ENCODE peak calls at places on chromosomes 4 and X, in eight cellular contexts. P is DMS153, Y is AG08396, X is NCI-H446 treated with DMSO at 0.1 percent for 48 hours, H is stromal cell of bone marrow, I is HFF-Myc, N is NCI-H1105, U is epithelial cell of esophagus. M is an unnamed sample.

GRCh38 chr4:108287834-108288413 is 119.2 kb upstream of the LEF1 start:
- DNase-seq in H (no peak), Y (no peak), N (peak), X (no peak), I (no peak), U (no peak), P (no peak), M (no peak)

GRCh38 chr4:22202351-22203343 is 254.1 kb upstream of the KCNIP4 start:
- DNase-seq in P (no peak), Y (no peak), X (no peak), H (no peak), U (peak), I (no peak), N (no peak), M (no peak)

GRCh38 chrX:69070949-69071650 is 94.2 kb downstream of the PJA1 start:
- DNase-seq in H (no peak), U (no peak), X (no peak), Y (no peak), I (no peak), N (no peak), P (no peak), M (no peak)

GRCh38 chr4:184165291-184165690 is 52.4 kb downstream of the ENPP6 start:
- DNase-seq in P (no peak), H (no peak), N (no peak), X (no peak), I (no peak), U (no peak), Y (no peak), M (no peak)

GRCh38 chr4:38150021-38150671 is 189.9 kb downstream of the PTTG2 start:
- DNase-seq in U (no peak), N (no peak), I (no peak), P (no peak), X (no peak), H (peak), Y (no peak), M (no peak)

GRCh38 chrX:154458954-154459829 is 1.1 kb downstream of the PLXNA3 start:
- DNase-seq in X (no peak), U (peak), N (peak), Y (peak), H (no peak), I (no peak), P (peak), M (no peak)

GRCh38 chr4:165626316-165626715 is 246.7 kb upstream of the TLL1 start:
- DNase-seq in P (no peak), U (no peak), H (no peak), Y (no peak), N (no peak), X (no peak), I (no peak), M (no peak)

GRCh38 chr4:147157860-147158701 is 212.4 kb upstream of the TTC29 start:
- DNase-seq in I (no peak), P (no peak), N (no peak), Y (peak), U (peak), X (no peak), H (no peak), M (no peak)

GRCh38 chr4:114217150-114217817 is 237.8 kb upstream of the ARSJ start:
- DNase-seq in Y (no peak), I (no peak), P (no peak), U (no peak), H (no peak), N (no peak), X (no peak), M (no peak)

GRCh38 chrX:140087865-140088264 is 122.5 kb upstream of the CXorf66 start:
- DNase-seq in H (no peak), U (no peak), Y (no peak), I (no peak), X (no peak), N (no peak), P (peak), M (no peak)

GRCh38 chrX:103258275-103258674 is 3.3 kb upstream of the TCEAL8 start:
- DNase-seq in H (no peak), I (no peak), X (no peak), N (no peak), Y (no peak), U (no peak), P (no peak), M (no peak)

GRCh38 chr4:68369474-68369805 is 19.6 kb upstream of the YTHDC1 start:
- DNase-seq in N (no peak), H (no peak), P (no peak), X (no peak), I (no peak), U (peak), Y (no peak), M (no peak)

GRCh38 chr4:40418430-40419230 is 83.5 kb downstream of the CHRNA9 start:
- DNase-seq in N (no peak), H (no peak), P (no peak), Y (no peak), I (no peak), U (no peak), X (no peak), M (no peak)

GRCh38 chrX:17759990-17760389 is 22.7 kb downstream of the SCML1 start:
- DNase-seq in X (no peak), I (no peak), H (no peak), Y (no peak), N (no peak), P (no peak), U (no peak), M (no peak)

GRCh38 chr4:8269535-8270417 is at the start of gene HTRA3:
- DNase-seq in N (no peak), X (no peak), U (peak), Y (peak), H (no peak), P (no peak), I (no peak), M (peak)

GRCh38 chr4:87073570-87074470 is 139.0 kb downstream of the AFF1 start:
- DNase-seq in H (no peak), N (peak), I (no peak), X (peak), Y (no peak), U (peak), P (peak), M (no peak)

GRCh38 chrX:39115166-39115565 is 313.9 kb downstream of the MID1IP1 start:
- DNase-seq in I (no peak), P (no peak), H (no peak), N (no peak), Y (no peak), U (peak), X (no peak), M (no peak)

GRCh38 chrX:42414057-42414456 is 363.9 kb downstream of the PPP1R2C start:
- DNase-seq in X (no peak), I (no peak), U (no peak), H (no peak), P (no peak), N (no peak), Y (no peak), M (no peak)

GRCh38 chr4:54099959-54100606 is at the start of gene GSX2:
- DNase-seq in X (no peak), N (no peak), P (no peak), U (no peak), Y (peak), I (no peak), H (no peak), M (no peak)

GRCh38 chr4:89645512-89645911 is 191.4 kb downstream of the SNCA start:
- DNase-seq in U (no peak), P (peak), N (no peak), I (no peak), H (no peak), X (no peak), Y (no peak), M (no peak)

GRCh38 chrX:111812889-111813563 is 63.0 kb upstream of the TRPC5OS start:
- DNase-seq in H (no peak), X (no peak), Y (no peak), N (no peak), I (no peak), P (no peak), U (no peak), M (no peak)

GRCh38 chrX:9071031-9071650 is 37.2 kb upstream of the FAM9B start:
- DNase-seq in P (no peak), X (no peak), H (peak), N (no peak), I (no peak), U (peak), Y (no peak), M (no peak)

GRCh38 chr4:1683903-1684755 is at the start of gene FAM53A:
- DNase-seq in U (peak), P (peak), N (peak), H (peak), X (peak), I (peak), Y (peak), M (peak)

GRCh38 chr4:109294468-109295020 is 7.9 kb downstream of the COL25A1 start:
- DNase-seq in Y (no peak), N (no peak), P (no peak), X (no peak), I (no peak), H (no peak), U (no peak), M (no peak)

GRCh38 chr4:113289736-113290135 is 240.3 kb downstream of the ANK2 start:
- DNase-seq in P (no peak), I (no peak), Y (no peak), N (no peak), U (no peak), X (no peak), H (no peak), M (no peak)

GRCh38 chr4:122012735-122013134 is 60.9 kb upstream of the TRPC3 start:
- DNase-seq in X (no peak), I (no peak), N (no peak), Y (peak), P (no peak), H (peak), U (peak), M (no peak)

GRCh38 chr4:70746179-70746839 is 24.5 kb downstream of the RUFY3 start:
- DNase-seq in X (no peak), U (peak), Y (no peak), P (no peak), I (no peak), N (no peak), H (peak), M (no peak)

GRCh38 chr4:107774681-107775080 is 50.1 kb upstream of the SGMS2 start:
- DNase-seq in P (no peak), H (peak), U (no peak), Y (no peak), N (no peak), X (no peak), I (no peak), M (no peak)

GRCh38 chrX:150574824-150575409 is 6.5 kb downstream of the MTM1 start:
- DNase-seq in H (no peak), I (no peak), P (no peak), Y (no peak), U (no peak), N (no peak), X (no peak), M (no peak)

GRCh38 chrX:115892787-115893671 is 277.5 kb upstream of the AGTR2 start:
- DNase-seq in P (peak), U (peak), Y (peak), X (no peak), H (peak), N (no peak), I (no peak), M (no peak)

GRCh38 chr4:153486281-153487151 is 20.4 kb downstream of the TMEM131L start:
- DNase-seq in N (no peak), H (peak), X (no peak), I (no peak), P (no peak), U (peak), Y (peak), M (no peak)

GRCh38 chr4:76305971-76306881 is at the start of gene STBD1:
- DNase-seq in H (peak), N (peak), X (no peak), Y (peak), P (peak), U (peak), I (no peak), M (peak)

GRCh38 chrX:11629593-11630211 is 36.0 kb downstream of the ARHGAP6 start:
- DNase-seq in I (peak), H (peak), X (no peak), Y (peak), N (no peak), U (peak), P (no peak), M (no peak)

GRCh38 chr4:108060686-108061321 is 71.1 kb downstream of the HADH start:
- DNase-seq in P (no peak), H (no peak), N (no peak), Y (peak), U (no peak), X (no peak), I (no peak), M (no peak)

GRCh38 chrX:68018248-68019203 is 414.8 kb downstream of the OPHN1 start:
- DNase-seq in I (no peak), Y (peak), N (no peak), P (no peak), U (peak), X (no peak), H (no peak), M (no peak)

GRCh38 chr4:109359040-109359646 is 56.7 kb upstream of the COL25A1 start:
- DNase-seq in U (no peak), Y (no peak), H (no peak), N (no peak), X (no peak), P (no peak), I (no peak), M (no peak)

GRCh38 chr4:7699040-7699439 is 240.6 kb downstream of the AFAP1 start:
- DNase-seq in H (peak), P (no peak), X (no peak), Y (peak), I (peak), N (no peak), U (no peak), M (no peak)

GRCh38 chr4:99783940-99784339 is 32.7 kb upstream of the DAPP1 start:
- DNase-seq in I (no peak), U (peak), P (no peak), N (no peak), Y (no peak), H (no peak), X (no peak), M (no peak)

GRCh38 chr4:146957252-146957651 is 11.6 kb upstream of the TTC29 start:
- DNase-seq in P (no peak), I (peak), N (no peak), X (no peak), U (peak), H (peak), Y (peak), M (no peak)